ENCODE peak calls at places on chromosomes 2 and 18, in five cellular contexts. V is progenitor cell of endocrine pancreas, S is AG09309, D is choroid plexus epithelial cell, C is A549. R is an unnamed sample.

GRCh38 chr2:14907014-14907612 is 274.6 kb downstream of the LRATD1 start:
- DNase-seq in V (no peak), S (no peak), D (no peak), C (peak; percentile 3), R (no peak)

GRCh38 chr2:29024882-29025430 is 43.9 kb downstream of the TOGARAM2 start:
- DNase-seq in V (no peak), S (no peak), D (no peak), C (no peak), R (no peak)

GRCh38 chr2:165008916-165009315 is 53.6 kb upstream of the SLC38A11 start:
- DNase-seq in V (no peak), S (no peak), D (no peak), C (no peak), R (no peak)

GRCh38 chr2:57733959-57734358 is 312.6 kb upstream of the VRK2 start:
- DNase-seq in V (no peak), S (no peak), D (no peak), C (no peak), R (no peak)

GRCh38 chr2:231908584-231908983 is 17.6 kb downstream of the NPPC start:
- DNase-seq in V (no peak), S (no peak), D (no peak), C (no peak), R (no peak)

GRCh38 chr2:109481196-109481555 is 132.6 kb downstream of the SEPTIN10 start:
- DNase-seq in V (no peak), S (no peak), D (no peak), C (no peak), R (no peak)

GRCh38 chr2:78330181-78330580 is 695.3 kb upstream of the REG3G start:
- DNase-seq in V (no peak), S (no peak), D (no peak), C (no peak), R (no peak)

GRCh38 chr18:61896767-61897166 is 4.0 kb upstream of the RNF152 start:
- DNase-seq in V (no peak), S (peak; percentile 21), D (peak; percentile 58), C (no peak), R (no peak)

GRCh38 chr18:49227456-49227855 is 233.0 kb downstream of the DYM start:
- DNase-seq in V (no peak), S (no peak), D (no peak), C (no peak), R (no peak)

GRCh38 chr2:170822885-170823799 is 6.5 kb downstream of the GAD1 start:
- DNase-seq in V (no peak), S (no peak), D (no peak), C (no peak), R (no peak)

GRCh38 chr2:3914243-3914642 is 210.9 kb downstream of the DCDC2C start:
- DNase-seq in V (no peak), S (no peak), D (no peak), C (no peak), R (no peak)

GRCh38 chr2:195660265-195660890 is 3.4 kb downstream of the SLC39A10 start:
- DNase-seq in V (peak; percentile 43), S (peak; percentile 45), D (peak; percentile 89), C (peak; percentile 18), R (peak; percentile 56)

GRCh38 chr2:68721482-68722071 is 13.0 kb upstream of the ARHGAP25 start:
- DNase-seq in V (no peak), S (no peak), D (peak; percentile 58), C (no peak), R (no peak)

GRCh38 chr2:43070676-43071491 is 155.5 kb downstream of the ZFP36L2 start:
- DNase-seq in V (no peak), S (no peak), D (no peak), C (no peak), R (no peak)

GRCh38 chr2:134539946-134540345 is 178.9 kb downstream of the TMEM163 start:
- DNase-seq in V (no peak), S (no peak), D (no peak), C (no peak), R (no peak)

GRCh38 chr18:7608174-7608550 is 41.0 kb downstream of the PTPRM start:
- DNase-seq in V (no peak), S (no peak), D (peak; percentile 37), C (no peak), R (no peak)

GRCh38 chr2:223053431-223054192 is 1.6 kb downstream of the KCNE4 start:
- DNase-seq in V (no peak), S (no peak), D (no peak), C (no peak), R (no peak)

GRCh38 chr2:63791387-63791786 is 50.3 kb upstream of the UGP2 start:
- DNase-seq in V (no peak), S (no peak), D (no peak), C (no peak), R (no peak)

GRCh38 chr18:57959278-57959677 is 84.7 kb upstream of the NEDD4L start:
- DNase-seq in V (no peak), S (no peak), D (peak; percentile 67), C (peak; percentile 67), R (no peak)

GRCh38 chr18:30280861-30281470 is 761.6 kb downstream of the DSC3 start:
- DNase-seq in V (no peak), S (peak; percentile 29), D (peak; percentile 69), C (no peak), R (no peak)

GRCh38 chr2:157307021-157307420 is 18.6 kb downstream of the ERMN start:
- DNase-seq in V (no peak), S (no peak), D (no peak), C (no peak), R (no peak)

DNA sequence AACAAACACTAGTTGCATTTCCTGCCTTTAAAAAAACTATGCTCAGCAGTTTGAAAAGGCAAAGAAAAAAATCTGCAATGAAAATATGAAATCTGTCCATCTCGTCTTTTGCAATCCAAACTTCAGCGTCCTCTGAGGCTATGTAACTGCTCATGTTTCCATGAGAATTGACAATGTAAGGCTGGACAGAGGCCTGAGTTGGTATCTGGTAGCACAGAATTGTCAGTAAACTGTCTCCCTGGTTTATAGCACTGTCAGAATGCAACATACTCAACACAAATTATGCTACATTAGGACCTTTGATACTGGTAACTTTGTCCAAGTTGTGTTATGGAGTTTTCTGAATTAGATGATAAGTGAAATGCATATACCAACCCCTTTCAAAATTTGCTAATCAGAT is 430.0 kb downstream of the ARHGAP15 start:
- DNase-seq in V (no peak), S (no peak), D (no peak), C (no peak), R (no peak)
- TF ChIP-seq CTCF in V (no peak), S (no peak), D (no peak), C (no peak), R (no peak)

DNA sequence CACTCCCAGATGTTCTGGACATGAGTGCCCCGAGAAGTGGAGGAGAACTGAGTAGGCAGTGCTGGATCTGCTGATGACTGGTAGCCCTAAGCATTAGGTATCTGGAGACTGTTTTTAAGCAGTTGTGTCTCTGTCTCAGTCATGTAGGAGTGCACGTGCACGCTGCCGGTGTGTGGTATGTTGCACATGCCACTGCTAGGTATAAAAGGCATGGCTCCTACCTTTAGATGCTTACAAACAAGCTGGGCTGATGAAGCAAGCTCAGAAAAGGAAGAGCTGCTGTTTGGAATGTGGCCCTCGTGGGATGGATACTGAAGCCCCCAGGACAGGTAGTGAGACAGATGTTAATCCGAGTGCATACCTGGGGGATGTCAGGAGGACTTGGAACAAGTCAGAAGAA is 49.1 kb downstream of the HK2 start:
- DNase-seq in V (no peak), S (no peak), D (no peak), C (no peak), R (no peak)
- TF ChIP-seq CTCF in V (no peak), S (no peak), D (no peak), C (no peak), R (no peak)

GRCh38 chr2:7030810-7031209 is 113.6 kb downstream of the RNF144A start:
- DNase-seq in V (no peak), S (no peak), D (no peak), C (no peak), R (no peak)

GRCh38 chr2:7027436-7027835 is 110.2 kb downstream of the RNF144A start:
- DNase-seq in V (no peak), S (no peak), D (no peak), C (no peak), R (no peak)

GRCh38 chr2:7028846-7029245 is 111.6 kb downstream of the RNF144A start:
- DNase-seq in V (no peak), S (no peak), D (no peak), C (no peak), R (no peak)

GRCh38 chr2:7027961-7028655 is 110.9 kb downstream of the RNF144A start:
- DNase-seq in V (no peak), S (no peak), D (no peak), C (no peak), R (no peak)

GRCh38 chr2:7029291-7030059 is 112.3 kb downstream of the RNF144A start:
- DNase-seq in V (no peak), S (no peak), D (peak; percentile 36), C (no peak), R (no peak)
- TF ChIP-seq CTCF in V (no peak), S (no peak), D (peak; percentile 38), C (no peak), R (no peak)

GRCh38 chr2:235132641-235133040 is 180.8 kb downstream of the SH3BP4 start:
- DNase-seq in V (no peak), S (no peak), D (no peak), C (no peak), R (no peak)
- TF ChIP-seq CTCF in V (no peak), S (no peak), D (no peak), C (no peak), R (no peak)

GRCh38 chr2:112814278-112814677 is 22.3 kb downstream of the IL1B start:
- DNase-seq in V (no peak), S (no peak), D (peak; percentile 93), C (no peak), R (no peak)
- TF ChIP-seq CTCF in V (no peak), S (peak; percentile 33), D (peak; percentile 44), C (no peak), R (no peak)

DNA sequence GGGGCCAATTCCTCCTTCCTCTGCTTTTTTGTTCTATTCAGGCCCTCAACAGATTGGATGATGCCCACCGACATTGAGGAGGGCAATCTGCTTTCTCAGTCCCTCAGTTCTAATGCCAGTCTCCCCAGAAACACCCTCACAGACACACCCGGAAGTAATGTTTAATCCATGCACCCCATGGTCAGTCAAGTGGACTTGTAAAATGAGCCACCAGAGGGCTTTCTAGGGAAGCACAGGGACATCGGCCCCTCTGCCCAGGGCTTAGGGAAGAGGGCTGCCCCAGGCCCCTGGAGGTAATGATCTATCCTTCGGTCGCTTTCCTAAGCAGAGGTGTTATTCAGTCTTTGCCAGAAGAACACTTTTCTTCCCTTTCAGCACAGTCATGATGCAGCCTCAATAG is 107.4 kb downstream of the PDCL3 start:
- DNase-seq in V (no peak), S (no peak), D (no peak), C (no peak), R (no peak)
- TF ChIP-seq CTCF in V (peak; percentile 36), S (no peak), D (no peak), C (no peak), R (no peak)

GRCh38 chr2:218734190-218734975 is 23.7 kb downstream of the TTLL4 start:
- DNase-seq in V (no peak), S (no peak), D (no peak), C (no peak), R (no peak)
- TF ChIP-seq CTCF in V (no peak), S (no peak), D (no peak), C (no peak), R (no peak)